ENCODE peak calls at places on chromosomes 7 and 10, in six cellular contexts. D is PC-3, E is nephron progenitor cell, M is AG09309, C is colonic mucosa, W is endothelial cell. G is an unnamed sample.

GRCh38 chr10:7045891-7046599 is 364.8 kb downstream of the SFMBT2 start:
- DNase-seq in D (no peak), E (no peak), M (no peak), C (no peak), W (no peak), G (no peak)

GRCh38 chr7:150410131-150410530 is 31.0 kb downstream of the ZNF775 start:
- DNase-seq in D (no peak), E (no peak), M (no peak), C (no peak), W (no peak), G (no peak)

GRCh38 chr10:102604379-102604960 is 39.8 kb upstream of the TRIM8 start:
- DNase-seq in D (peak), E (no peak), M (no peak), C (no peak), W (no peak), G (no peak)

GRCh38 chr7:114799522-114800133 is 122.3 kb upstream of the MDFIC start:
- DNase-seq in D (no peak), E (no peak), M (no peak), C (no peak), W (no peak), G (no peak)

GRCh38 chr7:43568529-43568928 is 14.4 kb upstream of the STK17A start:
- DNase-seq in D (peak), E (no peak), M (no peak), C (no peak), W (no peak), G (no peak)

GRCh38 chr10:80497187-80498038 is 40.3 kb upstream of the SH2D4B start:
- DNase-seq in D (no peak), E (no peak), M (no peak), C (peak), W (no peak), G (no peak)

GRCh38 chr10:126350216-126350992 is 37.9 kb downstream of the ADAM12 start:
- DNase-seq in D (peak), E (peak), M (peak), C (no peak), W (no peak), G (no peak)

GRCh38 chr10:35398888-35399287 is 62.6 kb downstream of the CCNY start:
- DNase-seq in D (no peak), E (no peak), M (no peak), C (no peak), W (no peak), G (no peak)

GRCh38 chr7:140478361-140479061 is 794 bp downstream of the MKRN1 start:
- DNase-seq in D (peak), E (no peak), M (peak), C (peak), W (peak), G (peak)

DNA sequence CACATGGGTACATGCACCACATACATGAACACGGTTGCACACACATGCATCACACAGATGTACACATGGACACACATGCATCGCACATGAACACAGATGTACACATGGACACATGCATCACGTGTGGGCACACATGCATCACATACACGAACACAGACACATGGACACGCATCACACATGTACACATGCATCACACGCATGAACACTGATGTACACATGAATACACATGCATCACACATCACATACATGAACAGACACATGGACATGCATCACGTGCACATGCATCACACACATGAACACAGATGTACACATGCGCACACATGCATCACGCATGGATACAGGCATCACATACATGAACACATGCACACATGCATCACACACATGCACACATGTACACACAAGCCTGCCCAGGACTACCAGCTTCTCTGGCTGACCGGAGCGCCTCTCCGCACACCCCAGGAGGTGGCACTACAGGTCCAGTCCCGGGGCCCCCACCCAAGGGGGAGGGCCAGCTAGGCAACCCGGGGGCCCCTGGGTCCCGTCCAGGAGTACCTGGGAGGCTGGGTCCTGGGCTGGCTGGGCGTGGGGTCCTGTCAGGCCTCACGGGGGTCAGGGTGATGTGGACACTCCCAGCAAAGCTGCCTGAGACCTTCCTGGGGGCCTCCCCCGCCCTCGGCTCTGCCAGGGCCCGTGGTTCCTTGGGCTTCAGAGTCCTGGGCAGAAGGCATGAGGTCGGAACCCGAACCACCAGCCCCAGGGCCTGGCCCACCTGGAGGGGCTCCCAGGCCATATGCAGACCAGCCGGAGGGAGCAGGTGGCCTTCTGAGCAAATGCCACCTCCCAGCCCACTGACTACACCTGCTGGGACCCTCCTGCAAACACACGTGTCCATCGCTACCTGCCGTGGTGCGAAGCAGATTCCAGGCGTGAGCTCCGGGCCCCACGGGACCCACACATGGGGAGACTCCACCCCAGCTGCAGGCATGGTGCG is 19.6 kb downstream of the MICALL2 start:
- DNase-seq in D (no peak), E (no peak), M (no peak), C (no peak), W (no peak), G (no peak)
- TF ChIP-seq CTCF in D (peak), E (no peak), M (no peak), C (no peak), W (no peak), G (no peak)

GRCh38 chr10:111098679-111099437 is 22.0 kb downstream of the ADRA2A start:
- DNase-seq in D (no peak), E (no peak), M (no peak), C (no peak), W (no peak), G (no peak)
- TF ChIP-seq CTCF in D (peak), E (no peak), M (no peak), C (no peak), W (no peak), G (no peak)

GRCh38 chr7:23520582-23520981 is 11.2 kb downstream of the TRA2A start:
- DNase-seq in D (no peak), E (no peak), M (no peak), C (no peak), W (peak), G (no peak)
- TF ChIP-seq CTCF in D (peak), E (no peak), M (no peak), C (no peak), W (peak), G (peak)

GRCh38 chr10:131117416-131118212 is 193.9 kb downstream of the TCERG1L start:
- DNase-seq in D (no peak), E (no peak), M (no peak), C (no peak), W (no peak), G (no peak)
- TF ChIP-seq CTCF in D (no peak), E (no peak), M (no peak), C (no peak), W (no peak), G (no peak)

GRCh38 chr10:49115796-49116508 is 630 bp upstream of the VSTM4 start:
- DNase-seq in D (no peak), E (no peak), M (no peak), C (no peak), W (no peak), G (no peak)

GRCh38 chr10:49113741-49114141 is 1.6 kb downstream of the VSTM4 start:
- DNase-seq in D (no peak), E (no peak), M (no peak), C (no peak), W (no peak), G (no peak)

GRCh38 chr10:49116509-49117365 is 1.4 kb upstream of the VSTM4 start:
- DNase-seq in D (no peak), E (no peak), M (no peak), C (no peak), W (no peak), G (no peak)

GRCh38 chr10:49114718-49115014 is 656 bp downstream of the VSTM4 start:
- DNase-seq in D (no peak), E (no peak), M (no peak), C (no peak), W (no peak), G (no peak)

GRCh38 chr10:49115015-49115795 is at the start of gene VSTM4:
- DNase-seq in D (no peak), E (peak), M (no peak), C (no peak), W (peak), G (peak)
- TF ChIP-seq CTCF in D (no peak), E (no peak), M (no peak), C (no peak), W (no peak), G (no peak)

DNA sequence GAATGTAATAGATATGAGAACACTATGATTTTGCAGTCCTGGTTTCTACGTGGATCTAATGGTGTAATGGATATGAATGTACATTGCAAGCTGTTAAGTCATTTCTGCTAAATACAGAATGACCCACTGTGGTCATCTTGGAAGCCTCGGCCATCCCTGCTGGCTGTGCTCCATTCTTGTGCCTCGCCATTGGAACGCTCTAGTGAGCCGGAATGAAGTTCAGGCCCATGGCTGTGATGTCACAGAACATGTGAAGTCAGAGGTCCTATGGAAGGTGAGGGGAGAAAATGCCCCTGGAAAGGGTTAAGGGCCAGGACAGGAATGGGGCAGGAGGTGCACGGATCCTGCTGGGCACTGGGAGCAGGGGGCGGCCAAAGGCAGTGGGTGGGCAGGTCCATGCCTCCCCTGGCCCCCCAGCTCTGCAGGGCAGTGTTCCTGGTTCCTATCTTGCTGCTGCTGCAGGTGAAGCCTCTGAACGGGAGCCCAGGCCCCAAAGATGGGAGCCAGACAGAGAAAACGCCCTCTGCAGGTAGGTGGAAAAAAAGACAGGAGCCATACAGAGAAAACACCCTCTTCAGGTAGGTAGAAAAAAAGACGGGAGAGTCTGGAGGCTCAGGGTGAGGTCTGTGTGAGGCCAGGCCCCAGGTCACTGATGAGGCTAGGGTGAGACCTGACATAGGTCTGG is at the start of gene LLCFC1:
- DNase-seq in D (peak), E (no peak), M (no peak), C (no peak), W (no peak), G (no peak)
- TF ChIP-seq CTCF in D (peak), E (peak), M (peak), C (no peak), W (no peak), G (peak)

GRCh38 chr7:154640917-154641316 is 362.0 kb downstream of the PAXIP1 start:
- DNase-seq in D (no peak), E (no peak), M (no peak), C (no peak), W (no peak), G (no peak)

GRCh38 chr7:154644366-154644765 is 358.6 kb downstream of the PAXIP1 start:
- DNase-seq in D (no peak), E (no peak), M (no peak), C (no peak), W (no peak), G (no peak)

GRCh38 chr7:154638286-154638685 is 364.6 kb downstream of the PAXIP1 start:
- DNase-seq in D (no peak), E (no peak), M (no peak), C (no peak), W (no peak), G (no peak)

DNA sequence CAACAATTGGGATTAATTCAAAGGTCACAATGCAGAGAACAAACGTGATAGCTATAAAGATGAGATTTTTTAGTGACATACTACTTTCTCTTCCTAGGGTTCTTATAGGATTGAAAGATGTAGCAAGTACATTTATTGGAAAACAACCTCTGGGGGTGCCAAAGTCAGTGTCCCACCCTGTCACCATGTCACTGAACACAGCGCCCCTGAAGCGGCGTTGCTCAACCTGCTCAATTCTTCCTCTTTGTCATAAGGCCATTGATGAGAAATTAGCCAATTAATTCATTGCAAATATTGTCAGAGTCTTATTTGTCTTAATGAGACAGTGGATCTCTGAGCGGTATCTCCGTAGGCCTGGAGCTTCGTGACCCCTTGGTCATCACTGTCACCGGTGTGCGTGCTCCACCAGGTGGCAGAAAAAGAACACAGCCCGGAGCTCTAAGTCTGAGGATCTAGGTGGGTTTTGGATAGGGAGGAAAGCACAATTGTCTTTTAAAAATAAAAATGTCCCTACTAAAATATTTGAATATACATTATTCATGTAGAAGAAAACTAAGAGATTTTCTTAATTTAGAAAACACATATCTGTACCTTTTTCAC is 362.6 kb downstream of the PAXIP1 start:
- DNase-seq in D (no peak), E (peak), M (no peak), C (no peak), W (peak), G (no peak)
- TF ChIP-seq CTCF in D (peak), E (peak), M (no peak), C (peak), W (no peak), G (peak)

GRCh38 chr10:69067189-69067588 is 20.7 kb upstream of the SRGN start:
- DNase-seq in D (no peak), E (no peak), M (no peak), C (no peak), W (no peak), G (no peak)
- TF ChIP-seq CTCF in D (no peak), E (no peak), M (no peak), C (no peak), W (no peak), G (no peak)

DNA sequence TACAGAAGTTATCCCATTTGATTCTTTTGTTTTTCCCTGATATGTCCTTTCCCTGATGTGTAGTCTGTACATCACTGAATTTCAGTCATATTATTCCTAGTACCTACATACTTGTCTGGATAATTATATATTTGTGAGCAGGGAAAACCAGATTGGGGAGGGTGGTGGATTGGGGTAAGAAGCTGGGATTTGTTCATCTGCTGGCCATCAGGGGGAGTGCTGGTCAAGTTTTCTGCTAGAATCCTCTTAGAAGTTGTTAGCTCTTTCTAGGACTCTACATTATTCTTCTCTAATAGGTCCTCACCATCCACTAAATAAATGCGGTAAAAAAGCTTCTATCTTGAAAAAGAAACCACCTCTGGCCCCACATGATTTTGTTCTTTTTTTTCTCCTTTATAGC is 232.7 kb upstream of the TAC1 start:
- DNase-seq in D (peak), E (peak), M (no peak), C (peak), W (peak), G (peak)
- TF ChIP-seq CTCF in D (peak), E (peak), M (peak), C (peak), W (peak), G (peak)

GRCh38 chr7:116784647-116785046 is 77.7 kb upstream of the CAPZA2 start:
- DNase-seq in D (no peak), E (no peak), M (no peak), C (no peak), W (no peak), G (no peak)

GRCh38 chr7:116787881-116788280 is 74.5 kb upstream of the CAPZA2 start:
- DNase-seq in D (no peak), E (no peak), M (no peak), C (no peak), W (no peak), G (no peak)

GRCh38 chr7:116788542-116789197 is 73.7 kb upstream of the CAPZA2 start:
- DNase-seq in D (no peak), E (no peak), M (no peak), C (no peak), W (no peak), G (no peak)

GRCh38 chr7:116785851-116786250 is 76.5 kb upstream of the CAPZA2 start:
- DNase-seq in D (no peak), E (no peak), M (no peak), C (no peak), W (no peak), G (no peak)

DNA sequence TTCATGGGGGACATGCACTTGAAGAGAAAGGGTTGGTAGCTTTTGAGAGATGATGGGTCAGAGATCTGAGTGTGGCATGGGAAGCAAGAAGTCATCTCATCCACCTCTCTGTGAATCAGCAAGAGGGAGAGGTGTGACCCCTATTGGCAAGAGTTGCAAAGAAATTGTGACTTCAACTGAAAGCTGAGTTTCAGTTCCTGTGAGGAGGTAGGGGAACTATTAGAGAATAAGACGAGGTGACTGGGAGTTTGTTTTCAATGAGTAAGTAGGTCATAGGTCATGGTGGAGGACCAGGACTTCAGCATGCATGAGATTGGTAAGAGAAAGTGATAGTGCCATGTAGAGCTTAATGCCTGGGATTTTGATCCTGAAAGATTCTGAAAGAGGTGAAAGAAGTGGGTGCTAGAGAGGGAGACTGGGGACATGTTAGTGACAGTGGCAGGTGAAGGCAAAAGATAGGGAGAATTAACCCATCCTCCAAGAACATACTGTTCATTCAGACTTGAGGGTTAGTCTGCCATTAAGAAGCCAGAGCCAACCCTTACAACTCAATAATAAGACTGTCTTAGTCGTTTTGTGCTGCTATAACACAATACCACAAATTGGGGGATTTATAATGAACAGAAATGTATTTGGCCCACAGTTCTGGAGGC is 75.5 kb upstream of the CAPZA2 start:
- DNase-seq in D (peak), E (no peak), M (no peak), C (no peak), W (peak), G (no peak)
- TF ChIP-seq CTCF in D (peak), E (no peak), M (peak), C (no peak), W (no peak), G (no peak)